ENCODE peak calls at places on chromosomes 13 and 19, in nine cellular contexts. L, J, E, U, V, R, D, M and G are unnamed samples.

GRCh38 chr13:25352806-25353205 is 19.0 kb upstream of the ATP8A2 start:
- DNase-seq in V (no peak), E (no peak), D (no peak), M (no peak), R (no peak), U (no peak), J (no peak), L (no peak), G (no peak)

GRCh38 chr19:55283548-55284393 is at the start of gene BRSK1:
- DNase-seq in R (no peak), U (peak), D (no peak), L (no peak), E (peak), J (peak), V (peak), M (no peak), G (peak)

GRCh38 chr13:96172066-96172465 is 82.2 kb downstream of the HS6ST3 start:
- DNase-seq in E (no peak), J (no peak), U (no peak), M (no peak), L (no peak), D (no peak), R (no peak), V (no peak), G (no peak)

GRCh38 chr19:4374451-4375163 is 25.7 kb downstream of the SH3GL1 start:
- DNase-seq in V (peak), U (peak), M (peak), D (peak), E (peak), R (peak), J (no peak), L (no peak), G (peak)

GRCh38 chr13:33634526-33635111 is 183.3 kb upstream of the RFC3 start:
- DNase-seq in D (no peak), L (no peak), V (no peak), E (peak), U (no peak), R (no peak), J (no peak), M (no peak), G (no peak)

GRCh38 chr19:58091251-58091995 is 6.6 kb downstream of the ZSCAN18 start:
- DNase-seq in J (no peak), D (no peak), L (no peak), U (no peak), R (no peak), M (no peak), V (no peak), E (no peak), G (no peak)

GRCh38 chr13:49935171-49936084 is 712 bp downstream of the SPRYD7 start:
- DNase-seq in R (no peak), L (no peak), J (no peak), U (no peak), V (peak), E (peak), M (peak), D (no peak), G (peak)

GRCh38 chr13:100506154-100506553 is 82.4 kb downstream of the GGACT start:
- DNase-seq in U (no peak), V (no peak), M (no peak), R (no peak), J (no peak), L (no peak), E (no peak), D (no peak), G (no peak)

GRCh38 chr13:102400619-102401125 is 1.2 kb downstream of the FGF14 start:
- DNase-seq in R (no peak), D (no peak), E (no peak), L (no peak), U (no peak), V (peak), J (no peak), M (no peak), G (peak)

GRCh38 chr19:47848871-47849473 is 10.1 kb upstream of the TPRX2 start:
- DNase-seq in U (no peak), R (no peak), D (no peak), J (peak), M (no peak), E (peak), V (no peak), L (no peak), G (peak)

GRCh38 chr13:80033286-80033685 is 307.6 kb downstream of the SPRY2 start:
- DNase-seq in V (no peak), E (no peak), J (no peak), R (no peak), D (no peak), M (no peak), U (no peak), L (no peak), G (peak)

GRCh38 chr13:22926176-22927007 is 254.4 kb upstream of the SGCG start:
- DNase-seq in J (peak), R (no peak), V (no peak), D (no peak), U (peak), M (peak), E (no peak), L (no peak), G (peak)

GRCh38 chr13:21458457-21458815 is 667 bp downstream of the ZDHHC20 start:
- DNase-seq in D (no peak), V (no peak), E (no peak), J (peak), R (peak), L (no peak), M (peak), U (no peak), G (no peak)

GRCh38 chr13:36673838-36674326 is at the start of gene SERTM1:
- DNase-seq in R (no peak), E (no peak), M (no peak), V (no peak), L (no peak), J (peak), U (no peak), D (no peak), G (peak)

GRCh38 chr19:49932731-49933131 is 3.4 kb upstream of the NUP62 start:
- DNase-seq in L (no peak), M (no peak), D (no peak), R (no peak), U (no peak), J (no peak), E (no peak), V (no peak), G (no peak)

GRCh38 chr19:50415661-50416033 is 3.1 kb upstream of the SPIB start:
- DNase-seq in U (no peak), E (no peak), J (no peak), M (no peak), L (no peak), R (no peak), V (no peak), D (no peak), G (no peak)

GRCh38 chr19:2982983-2983350 is 5.6 kb downstream of the TLE6 start:
- DNase-seq in R (peak), E (no peak), J (peak), L (no peak), D (peak), V (peak), U (peak), M (peak), G (peak)

GRCh38 chr13:73248711-73249580 is 190.1 kb downstream of the KLF5 start:
- DNase-seq in U (no peak), M (no peak), V (no peak), D (no peak), L (no peak), E (no peak), J (peak), R (no peak), G (no peak)

GRCh38 chr19:43784251-43784980 is 3.6 kb upstream of the KCNN4 start:
- DNase-seq in V (peak), U (peak), J (no peak), R (no peak), M (no peak), D (no peak), L (peak), E (peak), G (peak)

GRCh38 chr13:41028051-41028450 is 8.9 kb upstream of the ELF1 start:
- DNase-seq in L (no peak), V (no peak), M (no peak), U (no peak), R (no peak), E (peak), D (no peak), J (no peak), G (peak)

GRCh38 chr13:30441304-30441703 is 19.0 kb downstream of the UBE2L5 start:
- DNase-seq in U (no peak), M (no peak), D (no peak), E (no peak), J (no peak), R (no peak), V (no peak), L (no peak), G (no peak)

GRCh38 chr19:49135686-49136085 is 16.3 kb downstream of the PPFIA3 start:
- DNase-seq in M (no peak), J (no peak), R (no peak), E (no peak), V (no peak), L (no peak), U (no peak), D (no peak), G (no peak)

GRCh38 chr13:60182907-60183306 is 19.2 kb upstream of the DIAPH3 start:
- DNase-seq in D (no peak), J (no peak), L (no peak), V (no peak), M (no peak), U (no peak), R (no peak), E (no peak), G (no peak)

GRCh38 chr13:68895696-68896095 is 1211.9 kb upstream of the ATXN8OS start:
- DNase-seq in E (no peak), D (no peak), M (no peak), L (no peak), J (no peak), R (no peak), U (no peak), V (no peak), G (no peak)

GRCh38 chr13:114129649-114130062 is 2.8 kb downstream of the RASA3 start:
- DNase-seq in J (no peak), R (no peak), L (no peak), M (no peak), U (no peak), D (no peak), V (no peak), E (no peak), G (no peak)

GRCh38 chr13:43872181-43872580 is 7.4 kb downstream of the CCDC122 start:
- DNase-seq in L (no peak), J (peak), E (no peak), D (no peak), M (no peak), U (no peak), V (no peak), R (no peak), G (no peak)

GRCh38 chr19:47352095-47352494 is 3.0 kb downstream of the DHX34 start:
- DNase-seq in E (no peak), V (no peak), R (no peak), J (no peak), M (no peak), L (no peak), D (no peak), U (no peak), G (no peak)

GRCh38 chr13:113744197-113745000 is 14.6 kb upstream of the TMEM255B start:
- DNase-seq in M (no peak), R (peak), L (no peak), D (no peak), U (no peak), V (no peak), E (no peak), J (no peak), G (no peak)

GRCh38 chr13:99416411-99417121 is 84.7 kb upstream of the TM9SF2 start:
- DNase-seq in E (no peak), J (no peak), D (no peak), M (no peak), R (peak), U (no peak), V (no peak), L (no peak), G (no peak)

GRCh38 chr19:48746738-48747575 is at the start of gene IZUMO1:
- DNase-seq in J (peak), M (peak), U (peak), D (peak), E (peak), V (peak), R (peak), L (peak), G (peak)

GRCh38 chr19:17487240-17488121 is 17.2 kb downstream of the SLC27A1 start:
- DNase-seq in R (no peak), J (no peak), D (no peak), L (no peak), E (no peak), M (no peak), U (no peak), V (no peak), G (no peak)

GRCh38 chr19:17486545-17486944 is 16.2 kb downstream of the SLC27A1 start:
- DNase-seq in E (no peak), V (no peak), J (no peak), U (no peak), D (no peak), M (no peak), L (no peak), R (no peak), G (no peak)

GRCh38 chr19:17489392-17490030 is 19.2 kb downstream of the SLC27A1 start:
- DNase-seq in L (no peak), J (no peak), E (no peak), V (no peak), D (no peak), M (no peak), R (no peak), U (no peak), G (no peak)

GRCh38 chr19:17490411-17490810 is 20.1 kb downstream of the SLC27A1 start:
- DNase-seq in J (no peak), D (no peak), V (no peak), E (no peak), R (no peak), U (no peak), M (no peak), L (no peak), G (no peak)

DNA sequence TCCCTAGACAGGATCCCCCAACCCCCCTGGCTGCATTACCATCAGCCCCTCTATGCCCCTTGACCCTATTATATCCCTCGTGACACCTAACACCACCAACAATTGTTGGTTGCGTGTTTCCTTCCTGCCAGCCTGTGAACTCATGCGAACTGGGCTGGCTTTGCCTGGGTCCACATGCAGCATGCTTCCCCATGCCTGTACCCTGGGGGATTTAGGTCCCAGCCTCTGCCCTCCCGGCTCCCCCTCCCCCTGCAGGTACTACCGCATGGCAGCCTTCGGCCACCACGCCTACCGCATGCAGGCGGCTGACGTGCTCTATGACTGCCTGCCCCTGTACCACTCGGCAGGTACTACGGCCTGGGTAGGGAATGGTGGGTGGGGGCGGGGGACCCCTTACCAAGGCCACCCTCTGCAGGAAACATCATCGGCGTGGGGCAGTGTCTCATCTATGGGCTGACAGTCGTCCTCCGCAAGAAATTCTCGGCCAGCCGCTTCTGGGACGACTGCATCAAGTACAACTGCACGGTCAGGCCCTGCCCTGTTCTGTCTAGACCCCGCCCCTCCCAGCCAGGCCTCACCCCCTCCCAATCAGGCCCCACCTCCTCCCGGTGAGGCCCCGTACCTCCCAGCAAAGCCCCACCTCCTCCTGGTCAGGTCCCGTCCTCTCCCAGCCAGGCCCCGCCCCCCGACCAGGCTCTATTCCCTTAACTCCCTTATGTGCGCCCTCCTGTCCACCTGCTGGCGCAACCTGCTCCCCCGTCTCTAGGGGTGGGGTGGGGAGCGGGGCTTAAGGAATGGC is 18.5 kb downstream of the SLC27A1 start:
- DNase-seq in J (peak), L (no peak), D (no peak), M (no peak), V (no peak), E (no peak), R (peak), U (no peak), G (no peak)
- TF ChIP-seq CTCF in J (no peak), L (peak), D (no peak), M (no peak), V (no peak), E (peak), R (no peak), U (no peak), G (no peak)

GRCh38 chr19:11694533-11695439 is 44.0 kb downstream of the ZNF823 start:
- DNase-seq in V (peak), J (peak), U (peak), R (peak), D (peak), E (peak), L (peak), M (peak), G (peak)
- TF ChIP-seq CTCF in V (no peak), J (no peak), U (no peak), R (no peak), D (no peak), E (no peak), L (no peak), M (no peak), G (no peak)

DNA sequence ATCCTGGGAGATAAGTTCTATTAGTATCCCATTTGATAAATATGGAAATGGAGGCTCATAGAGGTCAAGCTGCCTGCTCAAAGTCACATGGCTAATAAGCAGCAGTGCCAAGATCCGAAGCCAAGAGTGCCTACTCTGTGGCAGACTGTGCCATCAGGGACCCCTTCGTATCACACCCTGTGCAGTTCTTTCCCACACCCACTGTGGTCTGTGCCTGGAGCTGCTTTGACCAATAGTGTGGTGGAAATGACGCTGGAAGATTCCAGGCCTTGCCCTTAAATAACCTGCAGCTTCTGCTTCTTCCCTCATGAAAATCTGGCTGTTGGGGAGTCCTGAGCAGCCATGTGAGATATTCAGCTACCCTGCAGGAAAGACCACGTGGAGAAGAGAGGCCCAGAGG is 10.1 kb downstream of the OPA3 start:
- DNase-seq in M (no peak), E (no peak), R (no peak), J (no peak), V (no peak), L (no peak), U (no peak), D (no peak), G (peak)
- TF ChIP-seq CTCF in M (no peak), E (no peak), R (no peak), J (no peak), V (no peak), L (no peak), U (no peak), D (no peak), G (no peak)

DNA sequence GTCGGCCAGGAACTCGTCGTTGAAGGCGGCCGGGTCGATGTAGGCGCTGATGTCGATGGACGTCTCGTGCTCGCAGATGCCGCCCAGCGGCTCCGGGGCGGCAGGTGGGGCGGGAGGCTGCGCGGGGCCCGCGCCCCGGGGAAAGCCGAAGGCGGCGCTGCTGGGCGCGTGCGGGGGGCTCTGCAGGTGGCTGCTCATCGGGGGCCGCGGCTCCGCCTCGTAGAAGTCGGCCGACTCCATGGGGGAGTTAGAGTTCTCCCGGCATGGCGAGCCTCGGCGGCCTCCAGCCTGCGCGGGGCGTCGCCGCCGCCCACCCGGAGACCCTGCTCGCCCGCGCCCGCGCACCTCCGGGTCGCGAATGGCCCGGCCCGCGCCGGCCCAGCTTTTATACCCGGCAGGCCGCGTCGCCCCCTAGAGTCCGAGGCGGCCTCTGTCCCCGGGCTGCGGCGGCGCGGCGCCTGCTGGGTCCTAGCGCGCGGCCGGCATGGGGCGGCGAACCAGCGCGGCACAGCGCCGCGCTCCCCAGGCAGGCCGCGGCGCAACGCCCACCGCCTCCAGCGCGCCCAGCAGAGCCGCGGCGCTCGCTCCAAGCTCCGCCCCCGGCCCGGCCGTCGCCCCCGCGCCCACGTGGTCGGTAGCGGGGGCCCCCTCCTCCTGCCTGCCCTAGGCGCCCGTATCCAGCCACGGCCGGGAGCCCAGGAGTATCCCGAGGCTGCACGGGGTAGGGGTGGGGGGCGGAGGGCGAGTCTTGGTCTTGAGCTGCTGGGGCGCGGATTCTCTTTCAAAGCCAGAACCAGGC is at the start of gene CEBPA:
- DNase-seq in J (peak), U (peak), E (peak), V (peak), R (peak), L (no peak), D (no peak), M (peak), G (peak)
- TF ChIP-seq CTCF in J (no peak), U (peak), E (peak), V (peak), R (no peak), L (peak), D (no peak), M (peak), G (no peak)

DNA sequence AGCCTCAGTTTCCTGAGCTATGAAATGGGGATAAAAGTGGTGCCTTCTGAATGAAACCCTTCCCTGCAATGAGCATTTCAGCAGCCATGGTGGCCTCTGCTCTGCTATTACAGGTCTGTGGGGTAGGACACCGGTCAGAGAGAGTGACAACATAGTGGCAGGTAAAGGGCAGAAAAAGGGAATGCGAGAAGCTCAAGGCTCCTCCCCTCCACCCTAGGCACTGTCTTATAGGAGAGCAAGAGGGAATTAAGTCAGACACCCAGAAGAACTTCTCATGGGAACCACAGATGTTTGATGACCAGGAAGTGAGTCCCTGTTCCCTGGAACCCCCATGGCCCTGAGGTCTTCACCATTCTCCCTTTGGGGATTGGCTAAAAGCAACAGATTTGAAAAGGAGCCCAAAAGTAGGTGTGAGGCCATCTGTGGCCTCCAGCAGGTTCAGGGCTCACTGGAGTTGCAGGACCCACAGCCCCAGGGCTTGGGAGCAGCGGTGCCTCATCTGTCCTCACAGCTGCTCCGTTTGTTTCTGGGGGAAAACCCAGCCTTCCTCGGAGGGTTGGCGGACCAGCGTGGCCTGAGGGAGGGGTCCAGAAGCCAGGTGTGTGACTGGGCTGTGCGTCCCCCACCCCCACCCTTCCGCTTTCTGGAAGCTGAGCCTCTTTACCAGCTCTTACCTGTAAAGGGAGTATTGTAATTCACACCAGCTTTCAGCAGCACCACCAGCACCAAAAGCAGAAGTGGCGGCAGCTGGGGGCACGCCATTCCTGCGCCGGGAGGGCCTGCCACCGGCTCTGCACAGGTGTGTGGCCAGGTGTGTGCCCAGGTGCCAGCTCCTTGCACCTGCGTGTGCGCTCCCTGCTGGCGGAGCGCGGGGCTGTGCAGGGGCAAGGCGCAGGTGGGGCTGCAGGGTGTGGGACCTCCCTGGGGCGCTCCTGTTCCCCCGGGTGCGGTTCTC is 19.4 kb downstream of the IQCN start:
- DNase-seq in E (no peak), D (no peak), J (no peak), L (no peak), R (peak), M (no peak), U (no peak), V (no peak), G (no peak)
- TF ChIP-seq CTCF in E (peak), D (no peak), J (no peak), L (no peak), R (no peak), M (no peak), U (no peak), V (no peak), G (no peak)